ENCODE peak calls at places on chromosomes 7 and 10, in six cellular contexts. One of them, this sample, is unnamed. For H3K9me2 and H3F3A, the result is how much of the 10 kb centered on the place peaks cover.

GRCh38 chr7:134420509-134421125 is 38.3 kb downstream of the AKR1B1 start:
- DNase-seq in GM23248: peak
- DNase-seq in SK-N-SH: peak
- DNase-seq in PC-3: peak
- DNase-seq in PC-9: no peak
- DNase-seq in MM.1S: peak
- DNase-seq in this sample: peak

GRCh38 chr10:29163746-29164145 is 125.1 kb upstream of the LYZL1 start:
- DNase-seq in GM23248: peak
- DNase-seq in SK-N-SH: no peak
- DNase-seq in PC-3: peak
- DNase-seq in PC-9: no peak
- DNase-seq in MM.1S: no peak
- DNase-seq in this sample: no peak

GRCh38 chr10:46544989-46545791 is 11.3 kb downstream of the GPRIN2 start:
- DNase-seq in GM23248: peak
- DNase-seq in SK-N-SH: peak
- DNase-seq in PC-3: peak
- DNase-seq in PC-9: peak
- DNase-seq in MM.1S: no peak
- DNase-seq in this sample: peak

GRCh38 chr10:79129361-79129997 is 60.7 kb downstream of the ZMIZ1 start:
- DNase-seq in GM23248: peak
- DNase-seq in SK-N-SH: peak
- DNase-seq in PC-3: peak
- DNase-seq in PC-9: no peak
- DNase-seq in MM.1S: no peak
- DNase-seq in this sample: peak

GRCh38 chr7:1810521-1810920 is 140.4 kb downstream of the ELFN1 start:
- DNase-seq in GM23248: no peak
- DNase-seq in SK-N-SH: no peak
- DNase-seq in PC-3: no peak
- DNase-seq in PC-9: peak
- DNase-seq in MM.1S: no peak
- DNase-seq in this sample: no peak

GRCh38 chr10:50619882-50620281 is 3.9 kb downstream of the SGMS1 start:
- DNase-seq in GM23248: no peak
- DNase-seq in SK-N-SH: no peak
- DNase-seq in PC-3: no peak
- DNase-seq in PC-9: no peak
- DNase-seq in MM.1S: no peak
- DNase-seq in this sample: peak

GRCh38 chr10:22693371-22693784 is 21.0 kb downstream of the PIP4K2A start:
- DNase-seq in GM23248: peak
- DNase-seq in SK-N-SH: no peak
- DNase-seq in PC-3: peak
- DNase-seq in PC-9: no peak
- DNase-seq in MM.1S: no peak
- DNase-seq in this sample: no peak

GRCh38 chr7:23353172-23353571 is 54.0 kb downstream of the MALSU1 start:
- DNase-seq in GM23248: no peak
- DNase-seq in SK-N-SH: no peak
- DNase-seq in PC-3: no peak
- DNase-seq in PC-9: no peak
- DNase-seq in MM.1S: peak
- DNase-seq in this sample: no peak

GRCh38 chr10:101643546-101643945 is 51.4 kb downstream of the FBXW4 start:
- DNase-seq in GM23248: no peak
- DNase-seq in SK-N-SH: no peak
- DNase-seq in PC-3: no peak
- DNase-seq in PC-9: no peak
- DNase-seq in MM.1S: no peak
- DNase-seq in this sample: peak

GRCh38 chr7:1283941-1284742 is 51.5 kb downstream of the UNCX start:
- DNase-seq in GM23248: no peak
- DNase-seq in SK-N-SH: no peak
- DNase-seq in PC-3: no peak
- DNase-seq in PC-9: no peak
- DNase-seq in MM.1S: no peak
- DNase-seq in this sample: no peak

GRCh38 chr10:122163182-122164027 is 107.7 kb upstream of the BTBD16 start:
- DNase-seq in GM23248: peak
- DNase-seq in SK-N-SH: peak
- DNase-seq in PC-3: no peak
- DNase-seq in PC-9: no peak
- DNase-seq in MM.1S: no peak
- DNase-seq in this sample: peak

GRCh38 chr10:67666416-67667043 is 29.5 kb downstream of the CTNNA3 start:
- DNase-seq in GM23248: peak
- DNase-seq in SK-N-SH: peak
- DNase-seq in PC-3: peak
- DNase-seq in PC-9: no peak
- DNase-seq in MM.1S: peak
- DNase-seq in this sample: peak

GRCh38 chr10:105262666-105263065 is 621.6 kb downstream of the SORCS3 start:
- DNase-seq in GM23248: no peak
- DNase-seq in SK-N-SH: no peak
- DNase-seq in PC-3: no peak
- DNase-seq in PC-9: no peak
- DNase-seq in MM.1S: no peak
- DNase-seq in this sample: no peak

GRCh38 chr10:43218206-43218950 is 48.5 kb downstream of the RASGEF1A start:
- DNase-seq in GM23248: peak
- DNase-seq in SK-N-SH: no peak
- DNase-seq in PC-3: no peak
- DNase-seq in PC-9: peak
- DNase-seq in MM.1S: no peak
- DNase-seq in this sample: no peak

GRCh38 chr10:497289-497688 is 192.2 kb downstream of the DIP2C start:
- DNase-seq in GM23248: no peak
- DNase-seq in SK-N-SH: no peak
- DNase-seq in PC-3: no peak
- DNase-seq in PC-9: no peak
- DNase-seq in MM.1S: no peak
- DNase-seq in this sample: no peak

GRCh38 chr7:80047032-80047431 is 87.6 kb upstream of the GNAI1 start:
- DNase-seq in GM23248: no peak
- DNase-seq in SK-N-SH: no peak
- DNase-seq in PC-3: no peak
- DNase-seq in PC-9: no peak
- DNase-seq in MM.1S: no peak
- DNase-seq in this sample: no peak

DNA sequence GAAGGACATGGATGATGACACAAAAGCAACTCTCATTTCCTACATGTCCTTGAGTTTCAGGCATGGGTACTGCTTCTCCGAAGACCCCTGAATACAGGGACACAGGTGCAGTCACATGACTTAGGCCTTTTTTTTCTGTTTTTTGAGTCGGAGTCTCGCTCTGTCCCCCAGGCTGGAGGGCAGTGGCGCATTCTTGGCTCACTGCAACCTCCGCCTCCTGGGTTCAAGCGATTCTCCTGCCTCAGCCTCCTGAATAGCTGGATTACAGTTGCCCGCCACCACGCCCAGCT is 26.8 kb downstream of the IFT22 start:
- DNase-seq in GM23248: no peak
- DNase-seq in SK-N-SH: no peak
- DNase-seq in PC-3: no peak
- DNase-seq in PC-9: no peak
- DNase-seq in MM.1S: no peak
- DNase-seq in this sample: no peak
- H3K9me2 ChIP-seq in GM23248: under half
- H3K9me2 ChIP-seq in SK-N-SH: under half
- H3K9me2 ChIP-seq in PC-3: under half
- H3K9me2 ChIP-seq in PC-9: under half
- H3K9me2 ChIP-seq in MM.1S: under half
- H3K9me2 ChIP-seq in this sample: under half

DNA sequence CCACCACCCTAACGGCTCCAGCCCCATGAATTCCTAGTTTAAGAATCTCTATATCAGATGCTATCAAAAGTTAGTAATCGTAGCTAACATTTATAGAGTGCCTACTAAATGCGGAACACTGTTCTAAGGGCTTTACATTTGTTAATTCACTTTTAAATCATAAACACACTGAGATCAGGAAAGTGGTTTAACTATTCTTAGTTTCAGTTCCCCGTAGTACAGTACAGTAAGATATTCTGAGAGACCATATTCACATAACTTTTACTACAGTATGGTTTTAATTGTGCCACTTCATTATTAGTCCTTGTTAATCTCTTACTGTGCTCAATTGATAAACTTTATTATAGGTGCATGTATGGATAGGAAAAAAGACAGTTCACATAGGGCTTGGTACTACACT is 22.5 kb downstream of the SYPL1 start:
- DNase-seq in GM23248: no peak
- DNase-seq in SK-N-SH: no peak
- DNase-seq in PC-3: no peak
- DNase-seq in PC-9: no peak
- DNase-seq in MM.1S: no peak
- DNase-seq in this sample: no peak
- H3F3A ChIP-seq in GM23248: under half
- H3F3A ChIP-seq in SK-N-SH: under half
- H3F3A ChIP-seq in PC-3: under half
- H3F3A ChIP-seq in PC-9: under half
- H3F3A ChIP-seq in MM.1S: under half
- H3F3A ChIP-seq in this sample: under half

DNA sequence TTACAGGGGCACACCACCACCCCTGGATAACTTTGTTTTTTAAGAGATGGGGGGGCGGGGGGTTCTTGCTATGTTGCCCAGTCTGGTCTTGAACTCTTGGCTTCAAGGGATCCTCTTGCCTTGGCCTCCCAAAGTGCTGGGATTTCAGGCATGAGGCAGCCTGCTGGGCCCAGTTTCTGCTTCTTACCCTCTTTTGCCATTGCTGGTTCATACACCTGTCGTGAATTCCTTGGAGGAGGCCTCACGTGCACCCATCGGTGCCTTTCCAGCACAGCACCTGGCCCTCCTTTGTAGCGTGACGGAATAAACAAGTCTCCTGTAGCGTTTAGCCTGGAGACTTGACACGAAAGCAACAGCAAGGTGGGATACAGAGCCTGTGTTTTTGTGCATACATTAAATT is 75.5 kb downstream of the CARD11 start:
- DNase-seq in GM23248: no peak
- DNase-seq in SK-N-SH: no peak
- DNase-seq in PC-3: no peak
- DNase-seq in PC-9: peak
- DNase-seq in MM.1S: no peak
- DNase-seq in this sample: no peak
- H3K9me2 ChIP-seq in GM23248: under half
- H3K9me2 ChIP-seq in SK-N-SH: under half
- H3K9me2 ChIP-seq in PC-3: under half
- H3K9me2 ChIP-seq in PC-9: under half
- H3K9me2 ChIP-seq in MM.1S: under half
- H3K9me2 ChIP-seq in this sample: under half

DNA sequence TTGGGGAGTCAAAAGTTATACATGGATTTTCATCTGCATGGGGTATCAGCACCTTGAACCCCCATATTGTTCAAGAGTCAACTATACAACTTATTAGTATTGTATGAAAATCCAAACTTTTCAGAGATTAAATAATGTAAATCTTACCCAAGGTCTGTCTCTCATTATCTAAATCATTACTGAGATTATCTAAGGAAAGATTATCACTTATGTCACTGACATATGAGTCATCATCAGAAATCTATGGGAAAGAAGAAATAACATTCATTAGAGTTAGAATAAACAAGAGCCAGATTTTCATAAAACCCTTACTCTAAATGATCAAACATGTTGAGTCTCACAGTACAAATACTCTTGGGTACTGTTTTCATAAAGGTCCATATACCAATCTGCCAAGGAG is 83.3 kb upstream of the GSDME start:
- DNase-seq in GM23248: no peak
- DNase-seq in SK-N-SH: no peak
- DNase-seq in PC-3: no peak
- DNase-seq in PC-9: no peak
- DNase-seq in MM.1S: no peak
- DNase-seq in this sample: no peak
- H3F3A ChIP-seq in GM23248: under half
- H3F3A ChIP-seq in SK-N-SH: under half
- H3F3A ChIP-seq in PC-3: under half
- H3F3A ChIP-seq in PC-9: under half
- H3F3A ChIP-seq in MM.1S: under half
- H3F3A ChIP-seq in this sample: under half

GRCh38 chr10:31204090-31204489 is 114.9 kb upstream of the ZEB1 start:
- DNase-seq in GM23248: no peak
- DNase-seq in SK-N-SH: no peak
- DNase-seq in PC-3: no peak
- DNase-seq in PC-9: no peak
- DNase-seq in MM.1S: no peak
- DNase-seq in this sample: no peak
- H3K9me2 ChIP-seq in GM23248: under half
- H3K9me2 ChIP-seq in SK-N-SH: under half
- H3K9me2 ChIP-seq in PC-3: under half
- H3K9me2 ChIP-seq in PC-9: under half
- H3K9me2 ChIP-seq in MM.1S: under half
- H3K9me2 ChIP-seq in this sample: under half

DNA sequence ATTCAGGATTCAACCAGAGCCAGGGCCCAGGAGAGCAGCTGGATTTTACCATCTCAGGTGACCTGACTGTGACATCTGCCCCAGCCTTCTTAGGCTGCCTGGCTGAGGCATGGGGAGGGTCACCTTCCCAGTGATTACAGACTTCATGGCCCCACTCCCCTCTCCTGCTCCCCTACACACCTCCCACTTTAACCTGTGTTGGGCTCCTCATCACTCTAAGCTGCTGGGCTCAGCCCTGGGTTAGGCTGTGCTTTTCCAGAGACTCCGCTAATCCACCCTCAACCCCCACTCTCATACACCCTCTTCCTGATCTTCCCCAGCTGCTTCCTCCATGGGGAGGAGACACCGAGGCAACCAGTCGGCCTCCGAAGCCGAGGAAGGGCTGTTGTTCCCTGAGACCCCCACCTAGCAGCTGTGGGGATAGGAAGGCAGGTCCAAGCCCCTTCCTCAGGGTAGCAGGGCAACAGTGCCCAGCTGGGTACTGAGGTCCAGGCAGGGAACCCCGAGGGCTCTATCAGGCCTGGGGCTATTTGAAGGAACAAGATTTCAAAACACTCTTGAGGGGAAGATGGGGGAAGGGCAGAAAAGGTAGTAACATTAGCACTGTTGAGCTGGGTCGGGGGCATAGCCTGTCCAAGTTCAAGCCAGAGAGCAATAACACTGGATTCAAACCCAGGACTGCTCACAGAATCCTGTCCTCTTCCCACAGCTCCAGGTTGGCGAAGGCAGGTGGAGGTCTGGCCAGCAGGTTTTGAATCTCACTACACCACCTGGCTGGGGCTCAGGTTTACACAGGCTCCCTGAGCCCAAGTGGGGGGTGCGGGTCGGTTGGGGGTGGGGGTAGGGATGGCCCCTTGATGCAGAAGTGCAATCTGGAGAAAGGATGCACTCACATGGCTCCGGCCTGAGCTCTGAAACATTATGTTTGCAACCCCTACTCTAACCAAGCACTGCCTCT is 1.8 kb downstream of the IMPDH1 start:
- DNase-seq in GM23248: no peak
- DNase-seq in SK-N-SH: peak
- DNase-seq in PC-3: no peak
- DNase-seq in PC-9: no peak
- DNase-seq in MM.1S: no peak
- DNase-seq in this sample: no peak
- H3F3A ChIP-seq in GM23248: under half
- H3F3A ChIP-seq in SK-N-SH: under half
- H3F3A ChIP-seq in PC-3: under half
- H3F3A ChIP-seq in PC-9: under half
- H3F3A ChIP-seq in MM.1S: under half
- H3F3A ChIP-seq in this sample: under half

GRCh38 chr10:69513617-69514016 is 59.6 kb downstream of the NEUROG3 start:
- DNase-seq in GM23248: no peak
- DNase-seq in SK-N-SH: no peak
- DNase-seq in PC-3: peak
- DNase-seq in PC-9: no peak
- DNase-seq in MM.1S: no peak
- DNase-seq in this sample: no peak
- H3K9me2 ChIP-seq in GM23248: under half
- H3K9me2 ChIP-seq in SK-N-SH: under half
- H3K9me2 ChIP-seq in PC-3: under half
- H3K9me2 ChIP-seq in PC-9: under half
- H3K9me2 ChIP-seq in MM.1S: under half
- H3K9me2 ChIP-seq in this sample: under half